ENCODE peak calls at places on chromosomes 13 and 19, in six cellular contexts. Y is mammary epithelial cell, Z is left ventricle myocardium inferior, J is body of pancreas, W is heart right ventricle, D is MM.1S. A is an unnamed sample.

GRCh38 chr13:28685114-28685513 is 26.2 kb downstream of the POMP start:
- DNase-seq in J (no peak), D (no peak), W (no peak), Z (no peak), Y (no peak), A (no peak)

GRCh38 chr19:42528354-42529247 is at the start of gene CEACAM1:
- DNase-seq in D (peak; percentile 60), W (peak; percentile 51), J (peak; percentile 49), Y (peak; percentile 58), Z (no peak), A (no peak)

GRCh38 chr19:18173572-18174294 is at the start of gene IFI30:
- DNase-seq in Z (peak; percentile 79), W (peak; percentile 65), J (peak; percentile 94), D (peak; percentile 57), Y (no peak), A (no peak)

GRCh38 chr13:50189450-50189849 is 174.2 kb downstream of the KCNRG start:
- DNase-seq in Z (no peak), Y (no peak), J (no peak), W (no peak), D (no peak), A (no peak)

GRCh38 chr19:11849264-11849615 is 714 bp downstream of the ZNF439 start:
- DNase-seq in D (no peak), J (no peak), W (no peak), Z (no peak), Y (no peak), A (no peak)

GRCh38 chr13:43132228-43132627 is 108.8 kb downstream of the DNAJC15 start:
- DNase-seq in Z (no peak), J (peak; percentile 32), D (no peak), W (peak; percentile 21), Y (peak; percentile 66), A (peak; percentile 48)

GRCh38 chr13:85142351-85142750 is 656.9 kb downstream of the SLITRK6 start:
- DNase-seq in Z (no peak), W (no peak), D (no peak), J (no peak), Y (no peak), A (no peak)

GRCh38 chr13:112703935-112704633 is 14.2 kb downstream of the ATP11A start:
- DNase-seq in D (no peak), J (no peak), W (peak; percentile 3), Y (no peak), Z (no peak), A (no peak)

GRCh38 chr13:101941095-101941777 is 460.6 kb downstream of the FGF14 start:
- DNase-seq in J (no peak), Y (no peak), Z (no peak), W (no peak), D (no peak), A (peak; percentile 11)

GRCh38 chr13:113084943-113085540 is 20.5 kb upstream of the F7 start:
- DNase-seq in Z (no peak), Y (no peak), D (no peak), J (no peak), W (no peak), A (no peak)

GRCh38 chr19:18915639-18916038 is 3.5 kb downstream of the COPE start:
- DNase-seq in Z (no peak), Y (peak; percentile 32), W (no peak), D (peak; percentile 53), J (peak; percentile 35), A (no peak)

GRCh38 chr19:36838784-36839324 is 667 bp upstream of the ZNF790 start:
- DNase-seq in J (no peak), Z (no peak), Y (no peak), D (no peak), W (no peak), A (no peak)

GRCh38 chr13:103605546-103606326 is 539.5 kb upstream of the SLC10A2 start:
- DNase-seq in Z (no peak), Y (no peak), D (no peak), J (no peak), W (no peak), A (peak; percentile 44)

GRCh38 chr13:113927661-113928581 is 46.0 kb downstream of the C13orf46 start:
- DNase-seq in D (no peak), J (peak; percentile 52), Z (peak; percentile 53), Y (peak; percentile 80), W (peak; percentile 55), A (peak; percentile 71)

GRCh38 chr13:78603240-78603947 is at the start of gene POU4F1:
- DNase-seq in Y (peak; percentile 47), J (peak; percentile 25), W (no peak), Z (peak; percentile 17), D (peak; percentile 72), A (no peak)

GRCh38 chr19:6241056-6241455 is 38.7 kb downstream of the MLLT1 start:
- DNase-seq in D (no peak), W (no peak), Z (peak; percentile 12), Y (no peak), J (no peak), A (no peak)

GRCh38 chr19:19232231-19232630 is 20.5 kb downstream of the NCAN start:
- DNase-seq in D (no peak), Z (no peak), W (no peak), J (no peak), Y (no peak), A (no peak)

GRCh38 chr19:6100284-6100915 is 9.9 kb downstream of the RFX2 start:
- DNase-seq in Z (no peak), J (peak; percentile 42), Y (no peak), W (no peak), D (peak; percentile 55), A (no peak)

GRCh38 chr13:83825676-83826075 is 56.6 kb downstream of the SLITRK1 start:
- DNase-seq in W (no peak), D (no peak), Z (no peak), J (no peak), Y (no peak), A (no peak)

GRCh38 chr19:34838753-34839431 is 65.9 kb upstream of the ZNF599 start:
- DNase-seq in W (no peak), D (no peak), Y (peak; percentile 1), Z (no peak), J (peak; percentile 26), A (no peak)

GRCh38 chr19:18469245-18470107 is 31.5 kb upstream of the ISYNA1 start:
- DNase-seq in D (no peak), W (peak; percentile 64), J (peak; percentile 66), Z (peak; percentile 69), Y (no peak), A (peak; percentile 24)

GRCh38 chr13:66635526-66635925 is 594.6 kb downstream of the PCDH9 start:
- DNase-seq in D (no peak), J (no peak), Y (peak; percentile 80), Z (no peak), W (no peak), A (peak; percentile 54)

GRCh38 chr13:80654638-80655249 is 313.8 kb upstream of the SPRY2 start:
- DNase-seq in Z (no peak), Y (no peak), J (no peak), D (no peak), W (no peak), A (no peak)

GRCh38 chr13:73060251-73061160 is 1.7 kb downstream of the KLF5 start:
- DNase-seq in J (peak; percentile 44), W (peak; percentile 31), Z (no peak), Y (peak; percentile 67), D (no peak), A (peak; percentile 64)

GRCh38 chr19:43595605-43595998 is 332 bp downstream of the IRGQ start:
- DNase-seq in Z (no peak), W (no peak), Y (no peak), J (no peak), D (peak; percentile 11), A (no peak)

GRCh38 chr13:48551329-48551728 is 18.4 kb upstream of the RCBTB2 start:
- DNase-seq in J (no peak), Y (no peak), Z (no peak), W (no peak), D (no peak), A (no peak)

GRCh38 chr19:1487576-1488281 is 2.4 kb downstream of the PCSK4 start:
- DNase-seq in J (no peak), Y (no peak), W (no peak), Z (no peak), D (no peak), A (no peak)

GRCh38 chr13:90171649-90172048 is 1175.8 kb upstream of the MIR17HG start:
- DNase-seq in Y (peak; percentile 26), J (no peak), W (no peak), Z (no peak), D (peak; percentile 34), A (no peak)

GRCh38 chr19:10420444-10421239 is at the start of gene PDE4A:
- DNase-seq in Z (no peak), W (no peak), Y (peak; percentile 43), D (peak; percentile 78), J (no peak), A (no peak)

GRCh38 chr19:14529254-14530004 is at the start of gene TECR:
- DNase-seq in Z (peak; percentile 100), D (peak; percentile 100), W (peak; percentile 100), Y (peak; percentile 100), J (peak; percentile 100), A (peak; percentile 100)
- TF ChIP-seq CTCF in Z (no peak), D (no peak), W (no peak), Y (no peak), J (no peak), A (no peak)

GRCh38 chr13:47134939-47135489 is 238.2 kb upstream of the HTR2A start:
- DNase-seq in J (no peak), W (no peak), Z (no peak), Y (no peak), D (no peak), A (no peak)

GRCh38 chr13:47136659-47136975 is 239.8 kb upstream of the HTR2A start:
- DNase-seq in Y (no peak), D (no peak), W (no peak), J (peak; percentile 7), Z (no peak), A (no peak)

GRCh38 chr13:47133024-47133445 is 236.2 kb upstream of the HTR2A start:
- DNase-seq in D (no peak), Y (no peak), W (no peak), Z (no peak), J (no peak), A (no peak)

GRCh38 chr13:47139519-47139918 is 242.7 kb upstream of the HTR2A start:
- DNase-seq in J (no peak), Z (no peak), D (no peak), Y (no peak), W (no peak), A (no peak)

GRCh38 chr13:47135800-47136658 is 239.2 kb upstream of the HTR2A start:
- DNase-seq in Z (no peak), W (no peak), Y (no peak), J (peak; percentile 49), D (no peak), A (no peak)
- H3K27ac ChIP-seq in Z (no peak overlapping the region), W (no peak overlapping the region), Y (no peak overlapping the region), J (peak overlapping the region; percentile 29), D (no peak overlapping the region), A (no peak overlapping the region)

GRCh38 chr19:21835429-21835809 is 563 bp downstream of the ZNF43 start:
- DNase-seq in D (no peak), J (no peak), W (peak; percentile 9), Z (no peak), Y (no peak), A (no peak)
- H3K36me3 ChIP-seq in D (no peaks in the 10 kb centered on the region), J (no peaks in the 10 kb centered on the region), W (peaks cover 11% of the 10 kb centered on the region), Z (peaks cover 6% of the 10 kb centered on the region), Y (no peaks in the 10 kb centered on the region), A (peaks cover 7% of the 10 kb centered on the region)

GRCh38 chr13:71754407-71754974 is 112.5 kb downstream of the DACH1 start:
- DNase-seq in J (peak; percentile 25), D (no peak), Y (no peak), Z (no peak), W (peak; percentile 8), A (no peak)
- TF ChIP-seq CTCF in J (peak; percentile 6), D (no peak), Y (peak; percentile 10), Z (peak; percentile 48), W (no peak), A (no peak)